ENCODE peak calls at places on chromosomes 2 and 18, in ten cellular contexts. V is heart right ventricle, F is aorta, K is hypothalamus, P is neural crest cell, I is NCI-H510A, Z is germinal center, G is HTR-8/SVneo, E is NCI-H82, D is WTC11. H is an unnamed sample.

GRCh38 chr18:3675446-3675845 is 225.5 kb downstream of the TGIF1 start:
- DNase-seq in V (no peak), F (no peak), K (no peak), P (no peak), I (no peak), Z (no peak), G (peak; percentile 44), E (no peak), D (no peak), H (no peak)

GRCh38 chr2:43950383-43951008 is 45.3 kb downstream of the LRPPRC start:
- DNase-seq in V (no peak), F (no peak), K (no peak), P (peak; percentile 2), I (no peak), Z (peak; percentile 21), G (peak; percentile 15), E (peak; percentile 58), D (no peak), H (no peak)

GRCh38 chr2:10079931-10080535 is at the start of gene CYS1:
- DNase-seq in V (no peak), F (peak; percentile 83), K (no peak), P (peak; percentile 26), I (no peak), Z (peak; percentile 65), G (peak; percentile 72), E (peak; percentile 40), D (peak; percentile 61), H (peak; percentile 33)

GRCh38 chr2:239136203-239136602 is 264.6 kb downstream of the HDAC4 start:
- DNase-seq in V (no peak), F (no peak), K (no peak), P (no peak), I (no peak), Z (no peak), G (no peak), E (no peak), D (no peak), H (no peak)

GRCh38 chr2:8469709-8470493 is 212.0 kb upstream of the ID2 start:
- DNase-seq in V (no peak), F (no peak), K (no peak), P (no peak), I (no peak), Z (no peak), G (no peak), E (no peak), D (no peak), H (no peak)

GRCh38 chr2:31922542-31923408 is 88.0 kb downstream of the MEMO1 start:
- DNase-seq in V (no peak), F (no peak), K (no peak), P (no peak), I (no peak), Z (no peak), G (no peak), E (no peak), D (no peak), H (no peak)

GRCh38 chr2:121640380-121641326 is 8.6 kb downstream of the CLASP1 start:
- DNase-seq in V (no peak), F (no peak), K (no peak), P (no peak), I (no peak), Z (no peak), G (no peak), E (no peak), D (no peak), H (no peak)

GRCh38 chr2:112600634-112601033 is 16.2 kb downstream of the CHCHD5 start:
- DNase-seq in V (no peak), F (no peak), K (no peak), P (no peak), I (no peak), Z (no peak), G (no peak), E (no peak), D (no peak), H (no peak)

GRCh38 chr2:160429248-160430000 is 64.2 kb downstream of the RBMS1 start:
- DNase-seq in V (no peak), F (no peak), K (no peak), P (no peak), I (no peak), Z (peak; percentile 33), G (no peak), E (peak; percentile 72), D (no peak), H (no peak)

GRCh38 chr2:137155351-137156104 is 390.2 kb downstream of the THSD7B start:
- DNase-seq in V (no peak), F (no peak), K (no peak), P (no peak), I (no peak), Z (no peak), G (peak; percentile 33), E (peak; percentile 50), D (no peak), H (no peak)

GRCh38 chr2:197426723-197427122 is 8.1 kb downstream of the SF3B1 start:
- DNase-seq in V (no peak), F (no peak), K (no peak), P (no peak), I (no peak), Z (no peak), G (no peak), E (no peak), D (no peak), H (no peak)

GRCh38 chr2:231884438-231885140 is 41.6 kb downstream of the NPPC start:
- DNase-seq in V (no peak), F (no peak), K (no peak), P (no peak), I (peak; percentile 92), Z (no peak), G (no peak), E (no peak), D (no peak), H (no peak)

GRCh38 chr2:23381084-23381483 is 3.9 kb upstream of the KLHL29 start:
- DNase-seq in V (peak; percentile 46), F (peak; percentile 83), K (no peak), P (no peak), I (no peak), Z (no peak), G (peak; percentile 73), E (no peak), D (no peak), H (no peak)

GRCh38 chr2:10163498-10164486 is 41.3 kb downstream of the RRM2 start:
- DNase-seq in V (no peak), F (no peak), K (no peak), P (no peak), I (no peak), Z (peak; percentile 41), G (no peak), E (no peak), D (no peak), H (no peak)

GRCh38 chr2:183059561-183059960 is 19.0 kb upstream of the DUSP19 start:
- DNase-seq in V (no peak), F (no peak), K (no peak), P (no peak), I (no peak), Z (no peak), G (peak; percentile 56), E (no peak), D (no peak), H (no peak)

GRCh38 chr2:48900321-48901014 is 144.9 kb upstream of the LHCGR start:
- DNase-seq in V (no peak), F (no peak), K (peak; percentile 53), P (no peak), I (no peak), Z (no peak), G (no peak), E (peak; percentile 73), D (no peak), H (no peak)

GRCh38 chr18:78796693-78797455 is 182.7 kb upstream of the SALL3 start:
- DNase-seq in V (no peak), F (peak; percentile 52), K (no peak), P (no peak), I (no peak), Z (no peak), G (no peak), E (no peak), D (no peak), H (no peak)

GRCh38 chr2:7878786-7879515 is 802.9 kb upstream of the ID2 start:
- DNase-seq in V (no peak), F (no peak), K (no peak), P (no peak), I (no peak), Z (no peak), G (no peak), E (no peak), D (peak; percentile 79), H (no peak)

GRCh38 chr2:52810460-52810859 is 957.1 kb upstream of the CHAC2 start:
- DNase-seq in V (no peak), F (no peak), K (no peak), P (no peak), I (no peak), Z (no peak), G (peak; percentile 41), E (peak; percentile 43), D (no peak), H (peak; percentile 3)

GRCh38 chr2:174078275-174078674 is 113.1 kb upstream of the SP3 start:
- DNase-seq in V (no peak), F (no peak), K (no peak), P (no peak), I (no peak), Z (no peak), G (no peak), E (no peak), D (no peak), H (no peak)

GRCh38 chr2:25339791-25340339 is 1.9 kb downstream of the DNMT3A start:
- DNase-seq in V (peak; percentile 44), F (peak; percentile 78), K (peak; percentile 31), P (no peak), I (peak; percentile 78), Z (no peak), G (no peak), E (peak; percentile 77), D (peak; percentile 57), H (no peak)

GRCh38 chr2:37730037-37730813 is 58.8 kb upstream of the CDC42EP3 start:
- DNase-seq in V (no peak), F (no peak), K (no peak), P (no peak), I (no peak), Z (no peak), G (no peak), E (no peak), D (no peak), H (no peak)

GRCh38 chr2:28523873-28524272 is 28.0 kb downstream of the PLB1 start:
- DNase-seq in V (no peak), F (no peak), K (no peak), P (no peak), I (peak; percentile 12), Z (no peak), G (no peak), E (no peak), D (no peak), H (no peak)

GRCh38 chr2:182447163-182447562 is 20.3 kb upstream of the PDE1A start:
- DNase-seq in V (no peak), F (no peak), K (no peak), P (no peak), I (no peak), Z (no peak), G (no peak), E (no peak), D (no peak), H (no peak)

GRCh38 chr18:62952807-62953206 is 237.5 kb downstream of the PHLPP1 start:
- DNase-seq in V (no peak), F (no peak), K (no peak), P (no peak), I (no peak), Z (no peak), G (no peak), E (no peak), D (no peak), H (no peak)

GRCh38 chr2:47904903-47905453 is 1.3 kb downstream of the FBXO11 start:
- DNase-seq in V (peak; percentile 30), F (peak; percentile 83), K (peak; percentile 49), P (peak; percentile 16), I (peak; percentile 17), Z (peak; percentile 36), G (no peak), E (peak; percentile 77), D (peak; percentile 35), H (peak; percentile 41)

GRCh38 chr2:227818569-227819397 is 5.1 kb downstream of the CCL20 start:
- DNase-seq in V (no peak), F (peak; percentile 82), K (peak; percentile 5), P (no peak), I (no peak), Z (no peak), G (peak; percentile 9), E (no peak), D (no peak), H (no peak)

GRCh38 chr2:205020673-205021072 is 475.4 kb downstream of the PARD3B start:
- DNase-seq in V (no peak), F (no peak), K (no peak), P (no peak), I (no peak), Z (no peak), G (no peak), E (peak; percentile 5), D (no peak), H (no peak)